ENCODE peak calls at places on chromosomes 5 and 9, in seven cellular contexts. K is fibroblast of lung; N is naive thymus-derived CD4-positive, alpha-beta T cell; M is cardiac muscle cell; Q is hepatocyte; D is heart right ventricle; O is pancreas. C is an unnamed sample. For H3K4me1, the result is how much of the 10 kb centered on the place peaks cover.

GRCh38 chr5:170626507-170627150 is 122.8 kb downstream of the KCNIP1 start:
- DNase-seq in N (no peak), K (no peak), M (no peak), O (no peak), Q (no peak), D (no peak), C (no peak)

GRCh38 chr5:78594946-78595921 is 53.3 kb downstream of the LHFPL2 start:
- DNase-seq in D (no peak), Q (peak), N (no peak), O (no peak), M (no peak), K (peak), C (no peak)

GRCh38 chr5:135210286-135211055 is 176.4 kb upstream of the PITX1 start:
- DNase-seq in D (no peak), Q (no peak), K (no peak), N (no peak), O (no peak), M (no peak), C (no peak)

GRCh38 chr5:166710275-166710674 is 1581.2 kb upstream of the WWC1 start:
- DNase-seq in M (no peak), N (no peak), K (no peak), O (no peak), D (no peak), Q (peak), C (no peak)

GRCh38 chr5:122816726-122817125 is 28.7 kb upstream of the SNX24 start:
- DNase-seq in M (no peak), N (no peak), O (no peak), K (no peak), D (no peak), Q (no peak), C (no peak)

GRCh38 chr9:117120061-117120460 is 294.8 kb downstream of the ASTN2 start:
- DNase-seq in N (no peak), O (no peak), D (no peak), K (no peak), Q (no peak), M (no peak), C (no peak)

GRCh38 chr5:90022711-90023053 is 386.9 kb downstream of the CETN3 start:
- DNase-seq in O (no peak), M (no peak), N (no peak), Q (no peak), D (no peak), K (no peak), C (no peak)

GRCh38 chr5:24347206-24347605 is 297.6 kb downstream of the CDH10 start:
- DNase-seq in N (no peak), M (no peak), Q (no peak), K (no peak), D (no peak), O (no peak), C (no peak)

GRCh38 chr9:128055222-128056040 is 11.7 kb downstream of the NAIF1 start:
- DNase-seq in Q (no peak), M (no peak), N (no peak), K (peak), D (no peak), O (peak), C (no peak)

GRCh38 chr5:175378444-175379028 is 65.4 kb downstream of the DRD1 start:
- DNase-seq in D (no peak), N (no peak), M (no peak), Q (peak), O (no peak), K (peak), C (no peak)

GRCh38 chr5:123278284-123278683 is 144.9 kb downstream of the CEP120 start:
- DNase-seq in K (no peak), Q (no peak), M (no peak), N (no peak), D (no peak), O (no peak), C (no peak)

GRCh38 chr5:138354926-138355378 is 2.5 kb downstream of the KDM3B start:
- DNase-seq in N (peak), Q (peak), K (peak), M (peak), O (no peak), D (no peak), C (peak)

GRCh38 chr9:104386020-104386419 is 118.0 kb upstream of the OR13F1 start:
- DNase-seq in N (no peak), O (no peak), M (peak), K (no peak), Q (no peak), D (no peak), C (no peak)

GRCh38 chr5:181111010-181111409 is 20.0 kb downstream of the OR2V1 start:
- DNase-seq in K (no peak), O (no peak), D (no peak), N (no peak), Q (no peak), M (no peak), C (no peak)

GRCh38 chr5:149639718-149640117 is 58.4 kb downstream of the ARHGEF37 start:
- DNase-seq in K (no peak), N (no peak), O (no peak), Q (no peak), M (no peak), D (no peak), C (no peak)

GRCh38 chr5:125160787-125161502 is 414.5 kb upstream of the ZNF608 start:
- DNase-seq in K (no peak), M (peak), O (peak), D (no peak), Q (peak), N (no peak), C (no peak)

GRCh38 chr5:120538149-120538548 is 74.0 kb downstream of the PRR16 start:
- DNase-seq in Q (no peak), K (peak), M (no peak), N (no peak), O (no peak), D (no peak), C (no peak)

GRCh38 chr9:28212979-28213378 is 639.7 kb upstream of the C9orf72 start:
- DNase-seq in D (no peak), M (peak), K (peak), Q (peak), O (no peak), N (no peak), C (no peak)

GRCh38 chr5:124583469-124584350 is 162.7 kb downstream of the ZNF608 start:
- DNase-seq in D (no peak), K (peak), Q (peak), O (no peak), M (no peak), N (peak), C (no peak)

GRCh38 chr5:55538621-55539020 is 3.9 kb upstream of the PLPP1 start:
- DNase-seq in D (no peak), M (no peak), Q (no peak), O (no peak), N (peak), K (peak), C (no peak)

GRCh38 chr5:43039468-43040286 is 442 bp downstream of the ANXA2R start:
- DNase-seq in M (peak), O (peak), Q (peak), K (peak), N (peak), D (peak), C (peak)

GRCh38 chr5:138753794-138754698 is 821 bp downstream of the CTNNA1 start:
- DNase-seq in O (peak), Q (peak), K (peak), D (peak), M (peak), N (peak), C (no peak)

GRCh38 chr9:97853844-97854695 is 1.0 kb downstream of the FOXE1 start:
- DNase-seq in O (no peak), K (peak), D (no peak), N (peak), Q (peak), M (peak), C (no peak)

GRCh38 chr9:105037139-105037538 is 109.2 kb upstream of the ABCA1 start:
- DNase-seq in M (no peak), K (no peak), Q (no peak), O (no peak), N (no peak), D (no peak), C (no peak)

GRCh38 chr5:100758780-100759179 is 144.3 kb downstream of the ST8SIA4 start:
- DNase-seq in O (no peak), Q (no peak), N (no peak), D (no peak), M (no peak), K (no peak), C (no peak)

GRCh38 chr5:108459661-108460170 is 77.8 kb upstream of the FBXL17 start:
- DNase-seq in N (no peak), D (no peak), M (no peak), O (no peak), Q (no peak), K (no peak), C (no peak)

GRCh38 chr5:150000990-150001659 is 586 bp downstream of the HMGXB3 start:
- DNase-seq in K (peak), M (peak), D (peak), N (no peak), O (peak), Q (peak), C (peak)

GRCh38 chr5:134526483-134527155 is 1.1 kb downstream of the JADE2 start:
- DNase-seq in D (peak), Q (peak), N (peak), O (peak), M (peak), K (no peak), C (peak)

GRCh38 chr9:89696780-89697179 is 92.0 kb downstream of the GADD45G start:
- DNase-seq in N (no peak), M (no peak), K (no peak), D (no peak), O (no peak), Q (no peak), C (no peak)

GRCh38 chr5:167147879-167148278 is 1143.6 kb upstream of the WWC1 start:
- DNase-seq in K (no peak), N (no peak), Q (no peak), M (no peak), D (no peak), O (no peak), C (no peak)

GRCh38 chr5:1502737-1503120 is 21.0 kb downstream of the LPCAT1 start:
- DNase-seq in M (no peak), Q (no peak), K (no peak), N (no peak), O (no peak), D (no peak), C (no peak)

GRCh38 chr5:1500411-1501091 is 23.2 kb downstream of the LPCAT1 start:
- DNase-seq in M (no peak), D (peak), O (peak), N (no peak), K (peak), Q (no peak), C (no peak)

GRCh38 chr5:1503301-1504243 is 20.2 kb downstream of the LPCAT1 start:
- DNase-seq in M (no peak), O (peak), Q (no peak), K (peak), D (peak), N (peak), C (no peak)

GRCh38 chr5:1501372-1502045 is 22.3 kb downstream of the LPCAT1 start:
- DNase-seq in O (peak), Q (no peak), K (no peak), N (peak), M (no peak), D (no peak), C (no peak)

GRCh38 chr5:1502046-1502736 is 21.6 kb downstream of the LPCAT1 start:
- DNase-seq in O (peak), M (no peak), Q (no peak), K (no peak), N (peak), D (peak), C (no peak)
- H3K4me1 ChIP-seq in O (under half), M (under half), Q (under half), K (under half), N (under half), D (under half), C (under half)

DNA sequence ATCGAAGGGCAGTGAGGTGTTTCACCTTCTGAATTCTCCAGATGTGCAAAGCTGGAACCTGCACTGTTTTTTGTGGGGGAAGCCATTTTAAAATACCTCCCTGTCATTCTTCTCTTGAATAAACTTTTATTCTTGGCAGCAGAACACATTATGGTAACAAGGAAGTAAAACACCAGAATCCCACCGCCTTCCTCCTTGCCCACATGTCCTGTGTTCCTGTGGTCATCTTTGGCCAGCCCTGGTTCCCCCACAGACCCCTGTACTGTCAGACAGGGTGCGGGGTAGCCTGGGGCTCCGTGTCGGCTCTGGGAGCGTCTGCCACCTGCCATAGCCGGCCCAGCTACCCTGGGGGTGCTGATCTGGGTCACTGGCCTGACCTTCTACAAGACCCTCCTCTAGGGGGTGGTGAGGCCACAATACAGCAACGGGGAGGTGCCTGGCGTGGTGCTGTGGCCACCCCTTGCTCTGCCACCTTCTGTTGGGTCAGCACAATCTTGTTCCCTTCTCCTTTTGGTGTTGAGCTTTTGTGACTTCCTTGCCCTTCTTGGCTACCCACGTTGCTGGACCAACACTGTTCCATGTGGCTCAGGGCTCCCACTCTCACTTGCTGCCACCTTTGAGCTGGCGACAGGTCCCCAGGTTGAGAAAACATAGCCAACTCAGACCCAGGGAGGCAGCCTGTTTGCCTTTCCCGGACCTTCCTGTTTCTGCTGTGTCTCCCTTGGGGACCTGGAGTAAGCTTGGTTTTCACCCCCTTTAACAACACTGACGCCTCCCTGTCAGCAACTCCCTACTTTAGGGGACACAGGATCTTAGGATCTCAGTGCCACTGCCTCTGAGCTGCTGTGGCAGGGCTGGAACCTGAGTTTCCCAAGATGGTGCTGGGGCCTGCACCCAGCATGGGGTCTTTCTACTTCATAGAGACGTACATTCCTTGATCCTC is 4.8 kb downstream of the WNK2 start:
- DNase-seq in M (no peak), Q (no peak), N (no peak), K (no peak), D (no peak), O (peak), C (no peak)
- H3K4me1 ChIP-seq in M (under half), Q (under half), N (under half), K (under half), D (under half), O (under half), C (under half)

GRCh38 chr9:108550111-108550510 is 305.7 kb downstream of the ACTL7B start:
- DNase-seq in D (peak), K (no peak), Q (no peak), O (no peak), N (no peak), M (no peak), C (no peak)
- H3K4me1 ChIP-seq in D (under half), K (under half), Q (under half), O (under half), N (under half), M (under half), C (under half)

GRCh38 chr9:130368631-130369103 is 76.1 kb upstream of the ASS1 start:
- DNase-seq in M (no peak), N (no peak), Q (no peak), D (no peak), O (no peak), K (no peak), C (no peak)
- H3K4me1 ChIP-seq in M (under half), N (under half), Q (under half), D (under half), O (under half), K (under half), C (under half)

DNA sequence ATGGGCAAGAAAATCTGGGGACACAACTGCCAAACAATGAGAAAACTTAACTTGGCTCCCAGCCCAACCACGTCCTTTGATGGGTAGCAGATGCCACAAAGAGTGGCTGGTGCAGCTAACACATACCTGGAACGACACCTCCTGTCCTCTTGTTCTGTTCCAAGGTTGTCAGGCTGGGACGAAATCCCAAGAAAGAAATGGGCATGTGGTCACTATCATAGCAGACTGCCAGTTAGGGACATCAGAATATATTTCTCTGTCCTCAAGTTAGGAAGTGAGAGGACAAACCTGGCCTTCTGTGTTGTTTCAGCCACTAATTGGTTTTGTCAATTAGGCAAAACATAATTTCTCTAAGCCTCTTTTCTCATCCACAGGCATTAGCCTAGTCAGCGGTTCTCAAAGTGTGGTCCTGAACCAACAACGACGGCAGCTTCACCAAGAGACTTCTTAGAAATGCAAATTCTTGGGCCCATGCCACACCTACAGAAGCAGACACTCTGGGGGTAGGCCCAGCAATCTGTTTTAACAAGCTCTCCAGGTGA is 63.4 kb downstream of the RAPGEF1 start:
- DNase-seq in K (no peak), Q (no peak), M (no peak), O (no peak), N (peak), D (no peak), C (peak)
- H3K4me1 ChIP-seq in K (under half), Q (under half), M (under half), O (under half), N (under half), D (under half), C (half or more)

GRCh38 chr5:41485533-41485932 is 24.9 kb downstream of the PLCXD3 start:
- DNase-seq in K (no peak), D (no peak), Q (no peak), O (no peak), M (no peak), N (no peak), C (no peak)
- H3K4me1 ChIP-seq in K (under half), D (under half), Q (under half), O (under half), M (under half), N (under half), C (under half)